ENCODE peak calls at places on chromosomes 1 and 21, in five cellular contexts. G, T, W, E and P are unnamed samples.

GRCh38 chr1:228058981-228059535 is 23.4 kb upstream of the ARF1 start:
- DNase-seq in W (no peak), G (peak), E (no peak), T (no peak), P (no peak)

GRCh38 chr1:10679521-10680220 is 116.8 kb downstream of the CASZ1 start:
- DNase-seq in W (no peak), E (peak), G (no peak), T (peak), P (no peak)

GRCh38 chr1:210250998-210251679 is 18.5 kb downstream of the SERTAD4 start:
- DNase-seq in G (peak), T (peak), E (peak), W (peak), P (no peak)

GRCh38 chr1:178310685-178311105 is 186.1 kb downstream of the CLEC20A start:
- DNase-seq in G (no peak), T (peak), W (no peak), E (no peak), P (no peak)

GRCh38 chr1:209597496-209597895 is 14.0 kb downstream of the CAMK1G start:
- DNase-seq in T (no peak), W (no peak), E (no peak), G (no peak), P (no peak)

GRCh38 chr1:93581917-93582850 is 99.5 kb downstream of the BCAR3 start:
- DNase-seq in T (no peak), E (no peak), G (no peak), W (no peak), P (no peak)

GRCh38 chr1:47561523-47562007 is 123.7 kb downstream of the FOXD2 start:
- DNase-seq in E (no peak), W (no peak), T (no peak), G (no peak), P (no peak)

GRCh38 chr1:90721210-90722194 is 4.4 kb upstream of the BARHL2 start:
- DNase-seq in E (no peak), T (peak), G (no peak), W (no peak), P (no peak)

GRCh38 chr1:231643333-231644237 is 17.0 kb downstream of the DISC1 start:
- DNase-seq in W (no peak), E (no peak), T (no peak), G (no peak), P (no peak)

GRCh38 chr1:232982238-232982944 is 32.0 kb downstream of the NTPCR start:
- DNase-seq in E (no peak), G (no peak), W (no peak), T (no peak), P (no peak)

GRCh38 chr1:198132060-198132781 is 24.6 kb upstream of the NEK7 start:
- DNase-seq in T (no peak), W (no peak), E (no peak), G (no peak), P (no peak)

GRCh38 chr1:115364044-115364775 is 26.2 kb upstream of the NGF start:
- DNase-seq in T (no peak), E (peak), G (peak), W (no peak), P (no peak)

GRCh38 chr1:155277896-155278688 is 829 bp downstream of the HCN3 start:
- DNase-seq in T (peak), G (peak), E (peak), W (no peak), P (no peak)

GRCh38 chr1:162696286-162696862 is 64.1 kb downstream of the DDR2 start:
- DNase-seq in T (peak), W (no peak), G (peak), E (peak), P (no peak)

GRCh38 chr21:35563885-35564451 is 496.4 kb downstream of the SETD4 start:
- DNase-seq in W (no peak), T (peak), E (peak), G (peak), P (peak)

GRCh38 chr1:45205910-45206721 is at the start of gene ZSWIM5:
- DNase-seq in E (peak), T (peak), W (peak), G (peak), P (no peak)

GRCh38 chr1:6322161-6322560 is 61.3 kb upstream of the GPR153 start:
- DNase-seq in T (no peak), G (no peak), W (no peak), E (no peak), P (no peak)

GRCh38 chr1:29145739-29146437 is 22.2 kb upstream of the TMEM200B start:
- DNase-seq in W (no peak), E (no peak), T (peak), G (no peak), P (no peak)

GRCh38 chr1:193767891-193768290 is 581.5 kb upstream of the B3GALT2 start:
- DNase-seq in E (no peak), T (no peak), W (no peak), G (no peak), P (no peak)

GRCh38 chr1:93171549-93172050 is 8.6 kb downstream of the TMED5 start:
- DNase-seq in W (no peak), T (no peak), E (no peak), G (no peak), P (no peak)

GRCh38 chr1:236024655-236025054 is 40.2 kb downstream of the NID1 start:
- DNase-seq in W (no peak), G (no peak), T (no peak), E (peak), P (no peak)

GRCh38 chr1:245046764-245047163 is 108.0 kb upstream of the KIF26B start:
- DNase-seq in E (no peak), W (no peak), G (no peak), T (peak), P (no peak)

GRCh38 chr1:167627615-167627864 is 2.5 kb upstream of the RCSD1 start:
- DNase-seq in E (no peak), W (no peak), G (no peak), T (no peak), P (no peak)

GRCh38 chr1:236142358-236143103 is at the start of gene GPR137B:
- DNase-seq in T (peak), E (peak), W (peak), G (peak), P (no peak)

GRCh38 chr1:22531251-22531650 is 32.0 kb upstream of the EPHA8 start:
- DNase-seq in G (no peak), E (no peak), W (no peak), T (peak), P (no peak)

GRCh38 chr1:48093696-48094518 is 96.7 kb upstream of the TRABD2B start:
- DNase-seq in W (no peak), T (peak), E (peak), G (peak), P (no peak)

GRCh38 chr1:85224734-85225623 is 24.2 kb upstream of the SYDE2 start:
- DNase-seq in E (no peak), G (no peak), W (no peak), T (peak), P (no peak)

GRCh38 chr1:160834945-160835565 is 27.6 kb downstream of the CD244 start:
- DNase-seq in G (no peak), E (peak), T (peak), W (no peak), P (no peak)

GRCh38 chr1:34763142-34763781 is 3.7 kb downstream of the GJB4 start:
- DNase-seq in E (no peak), G (no peak), T (no peak), W (no peak), P (no peak)

GRCh38 chr1:215720121-215720520 is 153.0 kb downstream of the KCTD3 start:
- DNase-seq in W (no peak), T (no peak), G (no peak), E (no peak), P (no peak)

GRCh38 chr1:165287329-165287728 is 69.2 kb downstream of the LMX1A start:
- DNase-seq in E (no peak), G (no peak), W (no peak), T (no peak), P (no peak)

GRCh38 chr21:32094792-32095191 is 184.1 kb downstream of the MIS18A start:
- DNase-seq in G (no peak), W (no peak), T (no peak), E (no peak), P (no peak)

GRCh38 chr1:243842978-243843490 is 7.0 kb downstream of the AKT3 start:
- DNase-seq in G (no peak), E (no peak), W (no peak), T (no peak), P (no peak)

GRCh38 chr21:42639646-42640152 is 13.7 kb upstream of the PDE9A start:
- DNase-seq in E (no peak), G (no peak), T (no peak), W (no peak), P (no peak)

GRCh38 chr1:110638556-110638955 is 32.4 kb upstream of the KCNA2 start:
- DNase-seq in W (no peak), E (no peak), G (no peak), T (no peak), P (no peak)

DNA sequence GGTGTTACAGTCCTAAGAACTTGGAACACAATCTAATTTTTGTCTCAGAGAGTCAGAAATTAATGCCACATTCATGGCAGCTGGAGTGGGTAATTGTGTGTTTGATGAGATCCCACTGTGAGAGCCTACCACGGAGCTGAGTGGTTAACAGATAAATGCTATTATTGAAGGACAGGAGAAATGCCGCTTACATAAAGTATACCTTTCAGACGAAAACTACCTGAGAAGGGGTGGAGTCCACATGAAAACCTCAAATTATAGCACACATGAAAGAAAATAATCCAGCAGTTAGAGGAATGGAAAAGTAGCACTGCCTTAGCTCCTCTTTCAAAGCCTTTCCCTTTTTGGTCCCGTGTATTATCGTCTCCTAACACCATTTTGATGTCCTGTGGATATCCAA is 133.0 kb downstream of the BACH1 start:
- DNase-seq in W (no peak), E (no peak), G (no peak), T (no peak), P (no peak)
- H3K27ac ChIP-seq in W (no peak), E (no peak), G (no peak), T (no peak), P (no peak)

GRCh38 chr1:16913866-16914662 is 7.7 kb upstream of the CROCC start:
- DNase-seq in W (peak), T (peak), G (peak), E (peak), P (peak)
- H3K27ac ChIP-seq in W (peak), T (peak), G (peak), E (peak), P (peak)

DNA sequence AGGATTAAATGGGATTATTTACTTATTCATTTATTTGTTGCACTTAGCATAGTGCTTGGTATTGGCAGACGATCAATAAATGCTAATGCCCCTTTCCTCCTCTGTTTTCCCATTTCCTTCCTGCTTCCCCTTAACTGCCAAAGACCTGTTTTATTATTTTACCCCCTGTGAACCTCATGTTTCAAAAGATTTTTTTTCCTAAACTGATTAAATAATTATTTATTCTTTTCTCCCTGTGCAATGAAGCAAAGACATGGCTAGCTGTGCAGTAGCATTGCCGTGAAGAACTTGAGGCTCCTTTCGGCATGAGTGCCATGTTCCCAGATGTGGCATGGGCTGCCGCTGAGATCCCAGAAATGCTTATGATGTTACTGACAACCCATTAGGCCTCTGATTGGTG is 266.5 kb upstream of the TMEM51 start:
- DNase-seq in T (no peak), E (no peak), W (no peak), G (no peak), P (no peak)
- H3K27ac ChIP-seq in T (no peak), E (no peak), W (no peak), G (no peak), P (no peak)

GRCh38 chr1:52281518-52281917 is 84.5 kb downstream of the CC2D1B start:
- DNase-seq in W (no peak), T (no peak), E (no peak), G (no peak), P (no peak)
- H3K27ac ChIP-seq in W (no peak), T (no peak), E (no peak), G (no peak), P (no peak)